ENCODE peak calls at places on chromosomes 16 and 17, in nine cellular contexts. One of them, this sample, is unnamed.

GRCh38 chr17:13931111-13931526 is 138.2 kb upstream of the COX10 start:
- DNase-seq in astrocyte of the cerebellum: peak
- DNase-seq in dermis microvascular lymphatic vessel endothelial cell: no peak
- DNase-seq in T-helper 1 cell: no peak
- DNase-seq in NCI-H2107: no peak
- DNase-seq in renal cortical epithelial cell: peak
- DNase-seq in activated B cell treated with CpG ODN at 0.5 μM for 24 hours: no peak
- DNase-seq in H54: no peak
- DNase-seq in hypothalamus: peak
- DNase-seq in this sample: peak

GRCh38 chr17:34408439-34408838 is 45.4 kb upstream of the CCL1 start:
- DNase-seq in astrocyte of the cerebellum: no peak
- DNase-seq in dermis microvascular lymphatic vessel endothelial cell: no peak
- DNase-seq in T-helper 1 cell: no peak
- DNase-seq in NCI-H2107: no peak
- DNase-seq in renal cortical epithelial cell: no peak
- DNase-seq in activated B cell treated with CpG ODN at 0.5 μM for 24 hours: no peak
- DNase-seq in H54: no peak
- DNase-seq in hypothalamus: no peak
- DNase-seq in this sample: no peak

GRCh38 chr17:50493744-50494143 is 14.5 kb upstream of the MYCBPAP start:
- DNase-seq in astrocyte of the cerebellum: no peak
- DNase-seq in dermis microvascular lymphatic vessel endothelial cell: no peak
- DNase-seq in T-helper 1 cell: no peak
- DNase-seq in NCI-H2107: no peak
- DNase-seq in renal cortical epithelial cell: no peak
- DNase-seq in activated B cell treated with CpG ODN at 0.5 μM for 24 hours: no peak
- DNase-seq in H54: no peak
- DNase-seq in hypothalamus: no peak
- DNase-seq in this sample: no peak

GRCh38 chr16:2469399-2470233 is 1.5 kb upstream of the NTN3 start:
- DNase-seq in astrocyte of the cerebellum: no peak
- DNase-seq in dermis microvascular lymphatic vessel endothelial cell: no peak
- DNase-seq in T-helper 1 cell: no peak
- DNase-seq in NCI-H2107: no peak
- DNase-seq in renal cortical epithelial cell: no peak
- DNase-seq in activated B cell treated with CpG ODN at 0.5 μM for 24 hours: no peak
- DNase-seq in H54: no peak
- DNase-seq in hypothalamus: no peak
- DNase-seq in this sample: no peak

GRCh38 chr17:82737981-82738877 is 2.8 kb downstream of the FN3K start:
- DNase-seq in astrocyte of the cerebellum: no peak
- DNase-seq in dermis microvascular lymphatic vessel endothelial cell: no peak
- DNase-seq in T-helper 1 cell: no peak
- DNase-seq in NCI-H2107: no peak
- DNase-seq in renal cortical epithelial cell: no peak
- DNase-seq in activated B cell treated with CpG ODN at 0.5 μM for 24 hours: no peak
- DNase-seq in H54: no peak
- DNase-seq in hypothalamus: peak
- DNase-seq in this sample: no peak

GRCh38 chr17:41498276-41498675 is 7.1 kb downstream of the KRT13 start:
- DNase-seq in astrocyte of the cerebellum: no peak
- DNase-seq in dermis microvascular lymphatic vessel endothelial cell: no peak
- DNase-seq in T-helper 1 cell: no peak
- DNase-seq in NCI-H2107: no peak
- DNase-seq in renal cortical epithelial cell: no peak
- DNase-seq in activated B cell treated with CpG ODN at 0.5 μM for 24 hours: no peak
- DNase-seq in H54: no peak
- DNase-seq in hypothalamus: no peak
- DNase-seq in this sample: no peak

GRCh38 chr17:49015924-49016774 is 19.0 kb downstream of the IGF2BP1 start:
- DNase-seq in astrocyte of the cerebellum: no peak
- DNase-seq in dermis microvascular lymphatic vessel endothelial cell: no peak
- DNase-seq in T-helper 1 cell: no peak
- DNase-seq in NCI-H2107: no peak
- DNase-seq in renal cortical epithelial cell: no peak
- DNase-seq in activated B cell treated with CpG ODN at 0.5 μM for 24 hours: no peak
- DNase-seq in H54: no peak
- DNase-seq in hypothalamus: no peak
- DNase-seq in this sample: no peak

GRCh38 chr16:30958164-30959083 is 870 bp downstream of the SETD1A start:
- DNase-seq in astrocyte of the cerebellum: no peak
- DNase-seq in dermis microvascular lymphatic vessel endothelial cell: peak
- DNase-seq in T-helper 1 cell: no peak
- DNase-seq in NCI-H2107: no peak
- DNase-seq in renal cortical epithelial cell: peak
- DNase-seq in activated B cell treated with CpG ODN at 0.5 μM for 24 hours: no peak
- DNase-seq in H54: peak
- DNase-seq in hypothalamus: peak
- DNase-seq in this sample: no peak

GRCh38 chr16:80623376-80623775 is 82.6 kb downstream of the DYNLRB2 start:
- DNase-seq in astrocyte of the cerebellum: peak
- DNase-seq in dermis microvascular lymphatic vessel endothelial cell: peak
- DNase-seq in T-helper 1 cell: no peak
- DNase-seq in NCI-H2107: no peak
- DNase-seq in renal cortical epithelial cell: no peak
- DNase-seq in activated B cell treated with CpG ODN at 0.5 μM for 24 hours: no peak
- DNase-seq in H54: no peak
- DNase-seq in hypothalamus: no peak
- DNase-seq in this sample: no peak

GRCh38 chr16:8960788-8961109 is 3.0 kb downstream of the USP7 start:
- DNase-seq in astrocyte of the cerebellum: no peak
- DNase-seq in dermis microvascular lymphatic vessel endothelial cell: no peak
- DNase-seq in T-helper 1 cell: no peak
- DNase-seq in NCI-H2107: no peak
- DNase-seq in renal cortical epithelial cell: no peak
- DNase-seq in activated B cell treated with CpG ODN at 0.5 μM for 24 hours: no peak
- DNase-seq in H54: no peak
- DNase-seq in hypothalamus: no peak
- DNase-seq in this sample: no peak

GRCh38 chr17:39927928-39928867 is 666 bp downstream of the LRRC3C start:
- DNase-seq in astrocyte of the cerebellum: no peak
- DNase-seq in dermis microvascular lymphatic vessel endothelial cell: peak
- DNase-seq in T-helper 1 cell: no peak
- DNase-seq in NCI-H2107: no peak
- DNase-seq in renal cortical epithelial cell: no peak
- DNase-seq in activated B cell treated with CpG ODN at 0.5 μM for 24 hours: peak
- DNase-seq in H54: no peak
- DNase-seq in hypothalamus: peak
- DNase-seq in this sample: no peak

GRCh38 chr17:61128671-61129115 is 270.9 kb upstream of the TBX2 start:
- DNase-seq in astrocyte of the cerebellum: no peak
- DNase-seq in dermis microvascular lymphatic vessel endothelial cell: peak
- DNase-seq in T-helper 1 cell: no peak
- DNase-seq in NCI-H2107: no peak
- DNase-seq in renal cortical epithelial cell: no peak
- DNase-seq in activated B cell treated with CpG ODN at 0.5 μM for 24 hours: no peak
- DNase-seq in H54: no peak
- DNase-seq in hypothalamus: no peak
- DNase-seq in this sample: peak

GRCh38 chr16:50444546-50444945 is 75.8 kb upstream of the BRD7 start:
- DNase-seq in astrocyte of the cerebellum: no peak
- DNase-seq in dermis microvascular lymphatic vessel endothelial cell: no peak
- DNase-seq in T-helper 1 cell: no peak
- DNase-seq in NCI-H2107: no peak
- DNase-seq in renal cortical epithelial cell: peak
- DNase-seq in activated B cell treated with CpG ODN at 0.5 μM for 24 hours: no peak
- DNase-seq in H54: no peak
- DNase-seq in hypothalamus: no peak
- DNase-seq in this sample: no peak